ENCODE peak calls at places on chromosomes 4 and X, in seven cellular contexts. One of them, this sample, is unnamed.

GRCh38 chr4:99863804-99864203 is 30.4 kb downstream of the LAMTOR3 start:
- DNase-seq in foreskin fibroblast: peak; percentile 42
- DNase-seq in mesothelial cell of epicardium: no peak
- DNase-seq in fibroblast of pulmonary artery: peak; percentile 10
- DNase-seq in GM23338: no peak
- DNase-seq in GM10248: no peak
- DNase-seq in endodermal cell: no peak
- DNase-seq in this sample: no peak

GRCh38 chrX:65595460-65595876 is 60.9 kb upstream of the LAS1L start:
- DNase-seq in foreskin fibroblast: peak; percentile 93
- DNase-seq in mesothelial cell of epicardium: peak; percentile 53
- DNase-seq in fibroblast of pulmonary artery: peak; percentile 95
- DNase-seq in GM23338: peak; percentile 94
- DNase-seq in GM10248: peak; percentile 69
- DNase-seq in endodermal cell: peak; percentile 98
- DNase-seq in this sample: peak; percentile 100

GRCh38 chr4:184417802-184418511 is 56.4 kb downstream of the IRF2 start:
- DNase-seq in foreskin fibroblast: peak; percentile 84
- DNase-seq in mesothelial cell of epicardium: no peak
- DNase-seq in fibroblast of pulmonary artery: peak; percentile 69
- DNase-seq in GM23338: no peak
- DNase-seq in GM10248: peak; percentile 58
- DNase-seq in endodermal cell: no peak
- DNase-seq in this sample: no peak

GRCh38 chr4:70715097-70715496 is 6.7 kb upstream of the RUFY3 start:
- DNase-seq in foreskin fibroblast: peak; percentile 57
- DNase-seq in mesothelial cell of epicardium: no peak
- DNase-seq in fibroblast of pulmonary artery: no peak
- DNase-seq in GM23338: no peak
- DNase-seq in GM10248: no peak
- DNase-seq in endodermal cell: no peak
- DNase-seq in this sample: no peak

GRCh38 chr4:144699565-144699964 is 53.6 kb downstream of the HHIP start:
- DNase-seq in foreskin fibroblast: peak; percentile 41
- DNase-seq in mesothelial cell of epicardium: no peak
- DNase-seq in fibroblast of pulmonary artery: peak; percentile 84
- DNase-seq in GM23338: no peak
- DNase-seq in GM10248: no peak
- DNase-seq in endodermal cell: no peak
- DNase-seq in this sample: no peak

GRCh38 chr4:80215449-80216052 is 18.2 kb downstream of the PRDM8 start:
- DNase-seq in foreskin fibroblast: peak; percentile 47
- DNase-seq in mesothelial cell of epicardium: no peak
- DNase-seq in fibroblast of pulmonary artery: peak; percentile 66
- DNase-seq in GM23338: peak; percentile 52
- DNase-seq in GM10248: peak; percentile 29
- DNase-seq in endodermal cell: no peak
- DNase-seq in this sample: no peak

GRCh38 chrX:11629593-11630211 is 36.0 kb downstream of the ARHGAP6 start:
- DNase-seq in foreskin fibroblast: peak; percentile 86
- DNase-seq in mesothelial cell of epicardium: no peak
- DNase-seq in fibroblast of pulmonary artery: peak; percentile 91
- DNase-seq in GM23338: peak; percentile 27
- DNase-seq in GM10248: peak; percentile 12
- DNase-seq in endodermal cell: peak; percentile 50
- DNase-seq in this sample: no peak

GRCh38 chrX:17741123-17741511 is 3.8 kb downstream of the SCML1 start:
- DNase-seq in foreskin fibroblast: no peak
- DNase-seq in mesothelial cell of epicardium: no peak
- DNase-seq in fibroblast of pulmonary artery: no peak
- DNase-seq in GM23338: no peak
- DNase-seq in GM10248: no peak
- DNase-seq in endodermal cell: no peak
- DNase-seq in this sample: no peak

GRCh38 chr4:77023920-77024319 is 51.9 kb downstream of the CCNI start:
- DNase-seq in foreskin fibroblast: no peak
- DNase-seq in mesothelial cell of epicardium: no peak
- DNase-seq in fibroblast of pulmonary artery: no peak
- DNase-seq in GM23338: no peak
- DNase-seq in GM10248: no peak
- DNase-seq in endodermal cell: no peak
- DNase-seq in this sample: no peak

GRCh38 chr4:648579-649292 is 23.4 kb downstream of the PDE6B start:
- DNase-seq in foreskin fibroblast: no peak
- DNase-seq in mesothelial cell of epicardium: no peak
- DNase-seq in fibroblast of pulmonary artery: no peak
- DNase-seq in GM23338: no peak
- DNase-seq in GM10248: no peak
- DNase-seq in endodermal cell: peak; percentile 68
- DNase-seq in this sample: no peak

GRCh38 chr4:112075129-112075753 is 70.0 kb upstream of the FAM241A start:
- DNase-seq in foreskin fibroblast: peak; percentile 71
- DNase-seq in mesothelial cell of epicardium: no peak
- DNase-seq in fibroblast of pulmonary artery: peak; percentile 78
- DNase-seq in GM23338: peak; percentile 77
- DNase-seq in GM10248: peak; percentile 60
- DNase-seq in endodermal cell: peak; percentile 72
- DNase-seq in this sample: no peak

DNA sequence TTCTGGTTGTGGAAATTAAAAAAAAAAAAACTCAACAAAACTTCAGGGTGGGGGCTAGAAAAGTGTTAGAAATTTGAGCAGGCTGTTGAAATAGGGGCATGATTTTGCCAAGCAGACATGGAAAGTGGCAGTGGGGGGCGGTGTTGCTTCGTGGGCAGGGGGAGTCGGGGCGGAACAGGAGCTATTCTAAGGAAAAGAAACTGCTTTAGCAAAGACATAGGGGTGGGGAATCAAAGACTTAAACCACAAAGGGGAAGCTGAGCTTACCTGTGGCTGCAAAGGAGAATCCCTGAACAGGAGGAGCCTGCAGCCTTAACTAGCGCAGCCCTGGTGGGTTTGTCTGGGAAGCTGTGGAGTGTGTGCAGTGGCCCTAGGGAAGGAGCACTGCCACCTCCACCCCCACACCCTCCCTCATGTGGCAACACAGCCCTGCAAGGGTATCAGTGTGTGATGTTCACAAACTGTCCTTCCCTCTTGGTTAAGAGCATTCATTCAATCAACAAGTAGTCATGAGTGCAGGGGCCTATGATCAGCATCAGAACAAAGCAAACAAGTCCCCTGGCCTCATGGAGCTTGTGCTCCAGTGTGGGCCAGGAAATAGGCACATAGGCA is 20.5 kb downstream of the SEL1L3 start:
- DNase-seq in foreskin fibroblast: no peak
- DNase-seq in mesothelial cell of epicardium: no peak
- DNase-seq in fibroblast of pulmonary artery: no peak
- DNase-seq in GM23338: peak; percentile 75
- DNase-seq in GM10248: peak; percentile 76
- DNase-seq in endodermal cell: peak; percentile 75
- DNase-seq in this sample: no peak
- TF ChIP-seq CTCF in foreskin fibroblast: no peak
- TF ChIP-seq CTCF in mesothelial cell of epicardium: no peak
- TF ChIP-seq CTCF in fibroblast of pulmonary artery: no peak
- TF ChIP-seq CTCF in GM23338: peak; percentile 67
- TF ChIP-seq CTCF in GM10248: peak; percentile 68
- TF ChIP-seq CTCF in endodermal cell: peak; percentile 60
- TF ChIP-seq CTCF in this sample: no peak

GRCh38 chr4:7968262-7968896 is 28.7 kb upstream of the AFAP1 start:
- DNase-seq in foreskin fibroblast: no peak
- DNase-seq in mesothelial cell of epicardium: no peak
- DNase-seq in fibroblast of pulmonary artery: peak; percentile 65
- DNase-seq in GM23338: no peak
- DNase-seq in GM10248: no peak
- DNase-seq in endodermal cell: no peak
- DNase-seq in this sample: no peak

GRCh38 chr4:7971881-7972500 is 32.3 kb upstream of the AFAP1 start:
- DNase-seq in foreskin fibroblast: no peak
- DNase-seq in mesothelial cell of epicardium: no peak
- DNase-seq in fibroblast of pulmonary artery: no peak
- DNase-seq in GM23338: no peak
- DNase-seq in GM10248: no peak
- DNase-seq in endodermal cell: no peak
- DNase-seq in this sample: no peak

GRCh38 chr4:7973545-7973981 is 33.9 kb upstream of the AFAP1 start:
- DNase-seq in foreskin fibroblast: peak; percentile 56
- DNase-seq in mesothelial cell of epicardium: no peak
- DNase-seq in fibroblast of pulmonary artery: peak; percentile 39
- DNase-seq in GM23338: no peak
- DNase-seq in GM10248: no peak
- DNase-seq in endodermal cell: no peak
- DNase-seq in this sample: no peak

GRCh38 chr4:7970031-7970946 is 30.6 kb upstream of the AFAP1 start:
- DNase-seq in foreskin fibroblast: no peak
- DNase-seq in mesothelial cell of epicardium: no peak
- DNase-seq in fibroblast of pulmonary artery: peak; percentile 79
- DNase-seq in GM23338: no peak
- DNase-seq in GM10248: peak; percentile 62
- DNase-seq in endodermal cell: peak; percentile 75
- DNase-seq in this sample: no peak

DNA sequence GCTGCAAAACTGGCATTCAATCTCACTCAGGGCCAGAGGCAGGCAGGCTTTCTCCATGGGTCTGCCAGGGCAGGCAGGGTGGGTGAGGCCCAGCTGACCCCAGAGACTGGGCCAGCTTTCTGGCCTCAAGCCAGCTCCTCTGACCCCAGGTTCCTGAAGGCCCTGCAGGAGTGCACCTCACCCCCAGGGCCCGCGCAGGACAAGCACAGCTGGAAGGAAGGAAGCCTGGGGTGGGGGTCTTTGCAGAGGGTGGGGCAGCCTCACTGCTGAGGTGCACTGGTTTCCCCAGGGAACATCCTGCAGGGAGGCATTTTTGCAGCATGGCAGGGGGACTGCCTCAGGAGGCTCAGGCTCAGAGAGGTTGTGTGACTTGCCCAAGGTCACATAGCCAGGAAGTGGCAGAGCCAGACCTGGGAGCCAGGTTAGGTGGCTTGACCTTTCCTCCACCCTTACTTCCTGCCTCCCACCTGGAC is 31.5 kb upstream of the AFAP1 start:
- DNase-seq in foreskin fibroblast: no peak
- DNase-seq in mesothelial cell of epicardium: no peak
- DNase-seq in fibroblast of pulmonary artery: no peak
- DNase-seq in GM23338: no peak
- DNase-seq in GM10248: no peak
- DNase-seq in endodermal cell: no peak
- DNase-seq in this sample: no peak
- TF ChIP-seq CTCF in foreskin fibroblast: no peak
- TF ChIP-seq CTCF in mesothelial cell of epicardium: no peak
- TF ChIP-seq CTCF in fibroblast of pulmonary artery: no peak
- TF ChIP-seq CTCF in GM23338: no peak
- TF ChIP-seq CTCF in GM10248: no peak
- TF ChIP-seq CTCF in endodermal cell: no peak
- TF ChIP-seq CTCF in this sample: no peak

DNA sequence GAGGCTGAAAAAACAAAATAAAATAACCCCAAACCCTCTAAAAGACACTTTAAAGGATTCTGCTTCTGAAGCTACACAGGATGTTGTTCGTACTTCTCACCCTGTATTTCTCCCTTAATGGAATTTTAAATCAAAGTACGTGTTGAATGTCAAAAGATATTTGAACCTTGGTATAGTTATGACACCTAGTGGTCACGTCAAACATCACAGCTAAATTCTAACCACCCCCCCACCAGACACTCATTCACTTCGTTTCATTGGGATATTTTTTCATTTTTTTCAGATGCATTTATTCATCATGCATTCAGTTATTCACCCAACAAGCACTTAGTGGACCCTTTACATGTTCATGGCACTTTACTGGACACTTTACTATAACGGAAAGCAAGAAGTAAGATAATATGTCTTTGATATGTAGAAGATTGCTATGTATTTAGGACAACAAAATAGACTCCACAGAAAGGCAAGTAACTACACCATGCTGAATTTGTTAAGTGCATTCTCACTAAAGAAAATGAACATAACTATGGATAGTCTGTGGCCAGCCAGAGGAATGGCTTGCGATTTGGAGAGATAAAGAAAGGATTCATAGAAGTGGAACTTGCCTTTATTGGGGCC is 62.5 kb upstream of the GPR174 start:
- DNase-seq in foreskin fibroblast: peak; percentile 68
- DNase-seq in mesothelial cell of epicardium: no peak
- DNase-seq in fibroblast of pulmonary artery: peak; percentile 48
- DNase-seq in GM23338: peak; percentile 36
- DNase-seq in GM10248: peak; percentile 26
- DNase-seq in endodermal cell: no peak
- DNase-seq in this sample: no peak
- TF ChIP-seq CTCF in foreskin fibroblast: peak; percentile 36
- TF ChIP-seq CTCF in mesothelial cell of epicardium: peak; percentile 77
- TF ChIP-seq CTCF in fibroblast of pulmonary artery: peak; percentile 47
- TF ChIP-seq CTCF in GM23338: peak; percentile 49
- TF ChIP-seq CTCF in GM10248: peak; percentile 38
- TF ChIP-seq CTCF in endodermal cell: peak; percentile 77
- TF ChIP-seq CTCF in this sample: no peak

GRCh38 chr4:54660145-54660535 is 2.4 kb downstream of the KIT start:
- DNase-seq in foreskin fibroblast: no peak
- DNase-seq in mesothelial cell of epicardium: no peak
- DNase-seq in fibroblast of pulmonary artery: no peak
- DNase-seq in GM23338: no peak
- DNase-seq in GM10248: no peak
- DNase-seq in endodermal cell: no peak
- DNase-seq in this sample: no peak

GRCh38 chr4:54657556-54658313 is at the start of gene KIT:
- DNase-seq in foreskin fibroblast: peak; percentile 81
- DNase-seq in mesothelial cell of epicardium: peak; percentile 53
- DNase-seq in fibroblast of pulmonary artery: peak; percentile 15
- DNase-seq in GM23338: peak; percentile 93
- DNase-seq in GM10248: peak; percentile 17
- DNase-seq in endodermal cell: peak; percentile 95
- DNase-seq in this sample: no peak

GRCh38 chr4:54659213-54660144 is 1.7 kb downstream of the KIT start:
- DNase-seq in foreskin fibroblast: peak; percentile 57
- DNase-seq in mesothelial cell of epicardium: no peak
- DNase-seq in fibroblast of pulmonary artery: peak; percentile 28
- DNase-seq in GM23338: peak; percentile 26
- DNase-seq in GM10248: no peak
- DNase-seq in endodermal cell: peak; percentile 60
- DNase-seq in this sample: no peak

GRCh38 chr4:54657194-54657555 is 582 bp upstream of the KIT start:
- DNase-seq in foreskin fibroblast: no peak
- DNase-seq in mesothelial cell of epicardium: no peak
- DNase-seq in fibroblast of pulmonary artery: no peak
- DNase-seq in GM23338: peak; percentile 65
- DNase-seq in GM10248: no peak
- DNase-seq in endodermal cell: peak; percentile 82
- DNase-seq in this sample: no peak

DNA sequence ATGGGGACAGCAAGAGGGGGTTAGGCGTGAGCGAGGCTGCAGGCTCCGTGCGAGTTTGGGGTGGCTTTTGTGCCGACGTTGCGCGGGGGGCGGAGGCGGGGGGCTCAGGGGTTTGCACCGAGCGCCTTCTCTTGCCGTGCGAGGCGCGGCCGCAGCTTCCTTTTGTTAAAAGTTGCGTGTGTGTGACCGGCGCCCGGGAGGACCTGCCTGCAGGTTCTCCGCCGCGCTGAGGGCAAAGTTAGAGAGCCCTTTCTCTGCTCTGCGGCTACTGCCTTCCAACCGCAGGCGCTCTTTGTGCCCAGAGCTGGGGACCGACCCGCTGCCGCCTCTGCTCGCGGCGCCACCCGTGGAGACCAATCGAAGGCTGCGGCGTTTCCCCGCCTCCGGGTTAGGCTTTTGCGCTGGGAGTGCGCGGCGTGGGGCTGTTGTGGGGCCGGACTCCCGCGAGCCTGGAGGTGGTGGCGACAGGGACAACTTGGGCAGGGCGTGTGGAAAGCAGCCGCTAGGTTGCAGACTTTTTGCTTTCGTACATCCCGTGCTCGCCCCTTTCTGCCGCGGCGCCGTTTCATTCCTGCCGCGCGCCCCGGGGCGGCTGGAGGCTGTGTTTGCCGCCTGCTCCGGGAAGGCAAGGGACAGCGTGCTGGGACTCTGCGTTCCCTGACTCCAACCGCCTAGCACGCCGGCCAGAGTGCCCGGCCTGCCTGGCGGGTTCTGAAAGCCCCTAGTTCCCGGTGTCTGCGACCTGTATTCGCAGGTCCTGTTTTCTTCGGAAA is 750 bp downstream of the KIT start:
- DNase-seq in foreskin fibroblast: peak; percentile 85
- DNase-seq in mesothelial cell of epicardium: peak; percentile 37
- DNase-seq in fibroblast of pulmonary artery: peak; percentile 40
- DNase-seq in GM23338: peak; percentile 65
- DNase-seq in GM10248: peak; percentile 33
- DNase-seq in endodermal cell: peak; percentile 86
- DNase-seq in this sample: no peak
- TF ChIP-seq CTCF in foreskin fibroblast: peak; percentile 33
- TF ChIP-seq CTCF in mesothelial cell of epicardium: no peak
- TF ChIP-seq CTCF in fibroblast of pulmonary artery: peak; percentile 17
- TF ChIP-seq CTCF in GM23338: no peak
- TF ChIP-seq CTCF in GM10248: no peak
- TF ChIP-seq CTCF in endodermal cell: peak; percentile 54
- TF ChIP-seq CTCF in this sample: no peak